ENCODE peak calls at places on chromosomes 6 and 20, in seven cellular contexts. One of them, this sample, is unnamed.
A peak's percentile ranks its signal among the peaks of the same experiment; 100 is the strongest.

GRCh38 chr6:16466778-16467177 is 228.4 kb downstream of the GMPR start:
- DNase-seq in osteoblast: no peak
- DNase-seq in neural progenitor cell: no peak
- DNase-seq in fibroblast of lung: no peak
- DNase-seq in cardiac muscle cell: no peak
- DNase-seq in GM12864: no peak
- DNase-seq in mammary epithelial cell: no peak
- DNase-seq in this sample: no peak

GRCh38 chr20:53608456-53609413 is 15.1 kb upstream of the ZNF217 start:
- DNase-seq in osteoblast: no peak
- DNase-seq in neural progenitor cell: no peak
- DNase-seq in fibroblast of lung: no peak
- DNase-seq in cardiac muscle cell: no peak
- DNase-seq in GM12864: no peak
- DNase-seq in mammary epithelial cell: no peak
- DNase-seq in this sample: no peak

GRCh38 chr6:43076093-43076927 is at the start of gene PTK7:
- DNase-seq in osteoblast: peak; percentile 94
- DNase-seq in neural progenitor cell: peak; percentile 96
- DNase-seq in fibroblast of lung: peak; percentile 63
- DNase-seq in cardiac muscle cell: peak; percentile 92
- DNase-seq in GM12864: no peak
- DNase-seq in mammary epithelial cell: peak; percentile 48
- DNase-seq in this sample: peak; percentile 54

GRCh38 chr6:45420909-45421699 is 43.4 kb upstream of the SUPT3H start:
- DNase-seq in osteoblast: peak; percentile 79
- DNase-seq in neural progenitor cell: no peak
- DNase-seq in fibroblast of lung: peak; percentile 38
- DNase-seq in cardiac muscle cell: no peak
- DNase-seq in GM12864: no peak
- DNase-seq in mammary epithelial cell: no peak
- DNase-seq in this sample: no peak

GRCh38 chr20:41411458-41411857 is 44.8 kb upstream of the EMILIN3 start:
- DNase-seq in osteoblast: peak; percentile 93
- DNase-seq in neural progenitor cell: peak; percentile 18
- DNase-seq in fibroblast of lung: peak; percentile 21
- DNase-seq in cardiac muscle cell: no peak
- DNase-seq in GM12864: no peak
- DNase-seq in mammary epithelial cell: peak; percentile 5
- DNase-seq in this sample: no peak

GRCh38 chr6:57252975-57253374 is 30.9 kb upstream of the RAB23 start:
- DNase-seq in osteoblast: peak; percentile 66
- DNase-seq in neural progenitor cell: no peak
- DNase-seq in fibroblast of lung: peak; percentile 64
- DNase-seq in cardiac muscle cell: no peak
- DNase-seq in GM12864: no peak
- DNase-seq in mammary epithelial cell: no peak
- DNase-seq in this sample: no peak

GRCh38 chr20:37396520-37397075 is 50.7 kb downstream of the SRC start:
- DNase-seq in osteoblast: peak; percentile 51
- DNase-seq in neural progenitor cell: peak; percentile 96
- DNase-seq in fibroblast of lung: no peak
- DNase-seq in cardiac muscle cell: peak; percentile 89
- DNase-seq in GM12864: no peak
- DNase-seq in mammary epithelial cell: no peak
- DNase-seq in this sample: no peak

GRCh38 chr20:52484438-52484837 is 292.9 kb upstream of the ZFP64 start:
- DNase-seq in osteoblast: no peak
- DNase-seq in neural progenitor cell: no peak
- DNase-seq in fibroblast of lung: peak; percentile 90
- DNase-seq in cardiac muscle cell: no peak
- DNase-seq in GM12864: no peak
- DNase-seq in mammary epithelial cell: peak; percentile 0
- DNase-seq in this sample: no peak

GRCh38 chr6:140237251-140237650 is 862.8 kb upstream of the CITED2 start:
- DNase-seq in osteoblast: no peak
- DNase-seq in neural progenitor cell: no peak
- DNase-seq in fibroblast of lung: no peak
- DNase-seq in cardiac muscle cell: no peak
- DNase-seq in GM12864: no peak
- DNase-seq in mammary epithelial cell: no peak
- DNase-seq in this sample: no peak

GRCh38 chr6:27651371-27651732 is 178.4 kb upstream of the ZNF184 start:
- DNase-seq in osteoblast: no peak
- DNase-seq in neural progenitor cell: peak; percentile 66
- DNase-seq in fibroblast of lung: peak; percentile 53
- DNase-seq in cardiac muscle cell: peak; percentile 47
- DNase-seq in GM12864: no peak
- DNase-seq in mammary epithelial cell: peak; percentile 38
- DNase-seq in this sample: no peak

GRCh38 chr6:15444881-15445280 is 199.0 kb downstream of the JARID2 start:
- DNase-seq in osteoblast: no peak
- DNase-seq in neural progenitor cell: no peak
- DNase-seq in fibroblast of lung: no peak
- DNase-seq in cardiac muscle cell: no peak
- DNase-seq in GM12864: no peak
- DNase-seq in mammary epithelial cell: no peak
- DNase-seq in this sample: no peak

GRCh38 chr6:118284736-118285360 is 263.2 kb upstream of the PLN start:
- DNase-seq in osteoblast: no peak
- DNase-seq in neural progenitor cell: no peak
- DNase-seq in fibroblast of lung: peak; percentile 20
- DNase-seq in cardiac muscle cell: no peak
- DNase-seq in GM12864: no peak
- DNase-seq in mammary epithelial cell: no peak
- DNase-seq in this sample: no peak
- TF ChIP-seq CTCF in osteoblast: peak; percentile 57
- TF ChIP-seq CTCF in neural progenitor cell: peak; percentile 50
- TF ChIP-seq CTCF in fibroblast of lung: peak; percentile 68
- TF ChIP-seq CTCF in cardiac muscle cell: peak; percentile 55
- TF ChIP-seq CTCF in GM12864: no peak
- TF ChIP-seq CTCF in mammary epithelial cell: peak; percentile 39
- TF ChIP-seq CTCF in this sample: no peak

GRCh38 chr20:3231116-3231515 is 7.9 kb downstream of the SLC4A11 start:
- DNase-seq in osteoblast: no peak
- DNase-seq in neural progenitor cell: no peak
- DNase-seq in fibroblast of lung: no peak
- DNase-seq in cardiac muscle cell: no peak
- DNase-seq in GM12864: no peak
- DNase-seq in mammary epithelial cell: no peak
- DNase-seq in this sample: no peak
- TF ChIP-seq CTCF in osteoblast: no peak
- TF ChIP-seq CTCF in neural progenitor cell: no peak
- TF ChIP-seq CTCF in fibroblast of lung: no peak
- TF ChIP-seq CTCF in cardiac muscle cell: no peak
- TF ChIP-seq CTCF in GM12864: no peak
- TF ChIP-seq CTCF in mammary epithelial cell: no peak
- TF ChIP-seq CTCF in this sample: no peak

GRCh38 chr20:22821826-22822225 is 213.3 kb upstream of the SSTR4 start:
- DNase-seq in osteoblast: no peak
- DNase-seq in neural progenitor cell: no peak
- DNase-seq in fibroblast of lung: no peak
- DNase-seq in cardiac muscle cell: no peak
- DNase-seq in GM12864: no peak
- DNase-seq in mammary epithelial cell: no peak
- DNase-seq in this sample: peak; percentile 17

GRCh38 chr20:22816016-22816415 is 219.1 kb upstream of the SSTR4 start:
- DNase-seq in osteoblast: no peak
- DNase-seq in neural progenitor cell: peak; percentile 86
- DNase-seq in fibroblast of lung: no peak
- DNase-seq in cardiac muscle cell: no peak
- DNase-seq in GM12864: no peak
- DNase-seq in mammary epithelial cell: no peak
- DNase-seq in this sample: no peak

GRCh38 chr20:22819134-22819533 is 216.0 kb upstream of the SSTR4 start:
- DNase-seq in osteoblast: no peak
- DNase-seq in neural progenitor cell: no peak
- DNase-seq in fibroblast of lung: no peak
- DNase-seq in cardiac muscle cell: no peak
- DNase-seq in GM12864: no peak
- DNase-seq in mammary epithelial cell: no peak
- DNase-seq in this sample: no peak

GRCh38 chr20:22821081-22821480 is 214.0 kb upstream of the SSTR4 start:
- DNase-seq in osteoblast: no peak
- DNase-seq in neural progenitor cell: no peak
- DNase-seq in fibroblast of lung: no peak
- DNase-seq in cardiac muscle cell: peak; percentile 46
- DNase-seq in GM12864: no peak
- DNase-seq in mammary epithelial cell: no peak
- DNase-seq in this sample: no peak

DNA sequence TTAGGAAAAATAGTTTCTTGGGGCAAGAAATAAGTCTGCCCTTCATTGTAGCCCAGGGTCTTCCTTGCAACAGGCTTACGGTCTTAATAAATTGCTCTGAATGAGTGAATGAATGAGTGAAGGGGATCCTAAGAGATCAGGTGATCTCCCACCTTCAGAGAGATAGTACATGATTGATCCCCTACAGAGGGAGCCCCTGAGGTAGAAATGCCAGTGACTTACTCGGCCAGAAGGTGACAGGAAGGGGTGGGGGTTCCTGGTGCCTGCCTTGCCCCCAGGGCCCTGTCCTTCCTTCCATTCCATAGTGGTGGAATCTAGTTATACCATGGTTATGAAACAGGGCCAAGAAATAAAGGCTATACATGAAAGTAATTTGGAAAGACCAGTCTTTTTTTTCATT is 215.3 kb upstream of the SSTR4 start:
- DNase-seq in osteoblast: no peak
- DNase-seq in neural progenitor cell: no peak
- DNase-seq in fibroblast of lung: no peak
- DNase-seq in cardiac muscle cell: no peak
- DNase-seq in GM12864: no peak
- DNase-seq in mammary epithelial cell: no peak
- DNase-seq in this sample: no peak
- TF ChIP-seq CTCF in osteoblast: no peak
- TF ChIP-seq CTCF in neural progenitor cell: no peak
- TF ChIP-seq CTCF in fibroblast of lung: no peak
- TF ChIP-seq CTCF in cardiac muscle cell: no peak
- TF ChIP-seq CTCF in GM12864: no peak
- TF ChIP-seq CTCF in mammary epithelial cell: no peak
- TF ChIP-seq CTCF in this sample: no peak

DNA sequence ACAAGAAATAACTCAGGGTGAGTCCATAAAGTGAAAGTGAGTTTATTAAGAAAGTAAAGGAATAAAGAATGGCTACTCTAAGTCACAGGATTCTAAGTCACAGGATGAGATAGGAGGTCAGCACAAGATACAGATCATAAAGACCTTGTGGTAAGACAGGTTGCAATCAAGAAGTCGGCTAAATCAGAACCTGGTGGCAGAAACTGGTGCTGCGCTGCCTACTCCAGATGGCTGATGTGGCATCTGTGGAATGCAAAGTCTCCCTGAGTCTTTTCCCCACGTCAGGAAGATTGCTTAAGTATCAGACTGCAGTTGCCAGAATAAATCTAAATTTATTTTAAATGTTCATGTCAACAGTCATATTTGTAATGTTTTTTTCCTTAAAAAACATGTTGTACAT is 10.7 kb upstream of the KCNK15 start:
- DNase-seq in osteoblast: peak; percentile 79
- DNase-seq in neural progenitor cell: peak; percentile 47
- DNase-seq in fibroblast of lung: peak; percentile 54
- DNase-seq in cardiac muscle cell: peak; percentile 41
- DNase-seq in GM12864: no peak
- DNase-seq in mammary epithelial cell: peak; percentile 68
- DNase-seq in this sample: no peak
- TF ChIP-seq CTCF in osteoblast: peak; percentile 37
- TF ChIP-seq CTCF in neural progenitor cell: peak; percentile 16
- TF ChIP-seq CTCF in fibroblast of lung: peak; percentile 18
- TF ChIP-seq CTCF in cardiac muscle cell: peak; percentile 27
- TF ChIP-seq CTCF in GM12864: no peak
- TF ChIP-seq CTCF in mammary epithelial cell: peak; percentile 40
- TF ChIP-seq CTCF in this sample: no peak

GRCh38 chr6:91713911-91714310 is 1127.0 kb upstream of the MAP3K7 start:
- DNase-seq in osteoblast: no peak
- DNase-seq in neural progenitor cell: no peak
- DNase-seq in fibroblast of lung: peak; percentile 44
- DNase-seq in cardiac muscle cell: no peak
- DNase-seq in GM12864: no peak
- DNase-seq in mammary epithelial cell: peak; percentile 54
- DNase-seq in this sample: no peak
- TF ChIP-seq CTCF in osteoblast: no peak
- TF ChIP-seq CTCF in neural progenitor cell: no peak
- TF ChIP-seq CTCF in fibroblast of lung: no peak
- TF ChIP-seq CTCF in cardiac muscle cell: no peak
- TF ChIP-seq CTCF in GM12864: no peak
- TF ChIP-seq CTCF in mammary epithelial cell: peak; percentile 36
- TF ChIP-seq CTCF in this sample: no peak

GRCh38 chr6:38579010-38579628 is 60.6 kb downstream of the BTBD9 start:
- DNase-seq in osteoblast: no peak
- DNase-seq in neural progenitor cell: no peak
- DNase-seq in fibroblast of lung: no peak
- DNase-seq in cardiac muscle cell: no peak
- DNase-seq in GM12864: no peak
- DNase-seq in mammary epithelial cell: no peak
- DNase-seq in this sample: no peak
- TF ChIP-seq CTCF in osteoblast: no peak
- TF ChIP-seq CTCF in neural progenitor cell: no peak
- TF ChIP-seq CTCF in fibroblast of lung: no peak
- TF ChIP-seq CTCF in cardiac muscle cell: no peak
- TF ChIP-seq CTCF in GM12864: no peak
- TF ChIP-seq CTCF in mammary epithelial cell: no peak
- TF ChIP-seq CTCF in this sample: no peak

This sample was measured in GM13976.